ENCODE peak calls at places on chromosomes 3 and 15, in seven cellular contexts. M is stimulated activated CD4-positive, alpha-beta T cell treated with anti-CD3 and anti-CD28 coated beads, Interleukin-1b, Interleukin-23, amount 100 ng/mL, for 48 hours; J is tibial nerve; B is NCI-H774; Y is amniotic stem cell; G is LoVo; F is HTR-8/SVneo. K is an unnamed sample.

GRCh38 chr3:126348308-126348920 is 8.8 kb downstream of the KLF15 start:
- DNase-seq in M (no peak), J (no peak), B (no peak), Y (no peak), G (no peak), F (no peak), K (no peak)

GRCh38 chr15:67878647-67879293 is 38.9 kb upstream of the RNU6-1 start:
- DNase-seq in M (no peak), J (no peak), B (no peak), Y (no peak), G (no peak), F (no peak), K (no peak)

GRCh38 chr3:138114431-138114918 is 933 bp downstream of the DZIP1L start:
- DNase-seq in M (no peak), J (no peak), B (no peak), Y (no peak), G (no peak), F (peak; percentile 48), K (no peak)

GRCh38 chr3:15646924-15647511 is 45.5 kb downstream of the BTD start:
- DNase-seq in M (no peak), J (no peak), B (no peak), Y (peak; percentile 88), G (peak; percentile 38), F (peak; percentile 79), K (peak; percentile 98)

GRCh38 chr3:195873971-195874370 is 34.4 kb downstream of the TNK2 start:
- DNase-seq in M (no peak), J (no peak), B (no peak), Y (no peak), G (no peak), F (peak; percentile 31), K (no peak)

GRCh38 chr15:83848315-83849050 is 194.6 kb downstream of the ADAMTSL3 start:
- DNase-seq in M (no peak), J (no peak), B (no peak), Y (no peak), G (no peak), F (peak; percentile 48), K (peak; percentile 48)

GRCh38 chr15:43958894-43959330 is 132.1 kb downstream of the WDR76 start:
- DNase-seq in M (no peak), J (no peak), B (no peak), Y (no peak), G (no peak), F (no peak), K (no peak)

GRCh38 chr3:39528844-39529243 is 61.4 kb downstream of the MOBP start:
- DNase-seq in M (no peak), J (no peak), B (no peak), Y (no peak), G (no peak), F (no peak), K (no peak)

GRCh38 chr15:85757073-85757938 is 37.4 kb downstream of the KLHL25 start:
- DNase-seq in M (no peak), J (peak; percentile 1), B (no peak), Y (no peak), G (no peak), F (no peak), K (no peak)

GRCh38 chr15:28943611-28944230 is 57.9 kb downstream of the APBA2 start:
- DNase-seq in M (no peak), J (no peak), B (no peak), Y (no peak), G (no peak), F (no peak), K (no peak)

GRCh38 chr3:58052373-58053273 is 44.4 kb downstream of the FLNB start:
- DNase-seq in M (peak; percentile 71), J (peak; percentile 67), B (no peak), Y (peak; percentile 79), G (peak; percentile 84), F (peak; percentile 67), K (peak; percentile 47)

GRCh38 chr15:87941606-87942005 is 314.9 kb downstream of the NTRK3 start:
- DNase-seq in M (no peak), J (no peak), B (no peak), Y (no peak), G (no peak), F (no peak), K (no peak)

GRCh38 chr15:89818287-89818686 is 3.6 kb upstream of the ANPEP start:
- DNase-seq in M (no peak), J (no peak), B (no peak), Y (no peak), G (no peak), F (no peak), K (no peak)

GRCh38 chr3:164524201-164524600 is 554.1 kb downstream of the SI start:
- DNase-seq in M (no peak), J (no peak), B (no peak), Y (no peak), G (no peak), F (no peak), K (no peak)

GRCh38 chr3:140834266-140835037 is 107.2 kb upstream of the SLC25A36 start:
- DNase-seq in M (no peak), J (no peak), B (no peak), Y (no peak), G (no peak), F (no peak), K (no peak)

GRCh38 chr15:23385886-23386430 is 31.4 kb downstream of the GOLGA8S start:
- DNase-seq in M (no peak), J (no peak), B (no peak), Y (no peak), G (no peak), F (no peak), K (no peak)

GRCh38 chr15:80636675-80637074 is 58.4 kb upstream of the ABHD17C start:
- DNase-seq in M (no peak), J (no peak), B (no peak), Y (no peak), G (no peak), F (no peak), K (no peak)

GRCh38 chr15:56837281-56837680 is 81.2 kb upstream of the TCF12 start:
- DNase-seq in M (no peak), J (no peak), B (no peak), Y (no peak), G (no peak), F (peak; percentile 25), K (no peak)

GRCh38 chr3:10817506-10817905 is 1.5 kb downstream of the SLC6A11 start:
- DNase-seq in M (no peak), J (no peak), B (no peak), Y (no peak), G (no peak), F (no peak), K (no peak)

GRCh38 chr15:101540480-101541239 is 51.2 kb upstream of the PCSK6 start:
- DNase-seq in M (no peak), J (no peak), B (no peak), Y (no peak), G (no peak), F (peak; percentile 30), K (no peak)

GRCh38 chr3:63015614-63016016 is 140.4 kb upstream of the CADPS start:
- DNase-seq in M (no peak), J (no peak), B (peak; percentile 1), Y (no peak), G (no peak), F (no peak), K (no peak)

GRCh38 chr15:75025102-75025501 is 1.7 kb downstream of the PPCDC start:
- DNase-seq in M (no peak), J (no peak), B (no peak), Y (no peak), G (no peak), F (no peak), K (no peak)

GRCh38 chr3:27561591-27561990 is 77.4 kb upstream of the SLC4A7 start:
- DNase-seq in M (no peak), J (no peak), B (no peak), Y (no peak), G (no peak), F (no peak), K (no peak)

GRCh38 chr15:84983711-84984110 is 2.1 kb downstream of the PDE8A start:
- DNase-seq in M (no peak), J (no peak), B (no peak), Y (no peak), G (no peak), F (no peak), K (no peak)

GRCh38 chr15:78216276-78217229 is 17.8 kb downstream of the ACSBG1 start:
- DNase-seq in M (no peak), J (no peak), B (no peak), Y (no peak), G (peak; percentile 94), F (no peak), K (no peak)

GRCh38 chr3:190764231-190764630 is 98.3 kb downstream of the GMNC start:
- DNase-seq in M (no peak), J (no peak), B (no peak), Y (no peak), G (no peak), F (no peak), K (no peak)

GRCh38 chr15:50435772-50436171 is 11.6 kb downstream of the USP8 start:
- DNase-seq in M (no peak), J (no peak), B (no peak), Y (no peak), G (no peak), F (no peak), K (no peak)

GRCh38 chr3:24494616-24495333 is at the start of gene THRB:
- DNase-seq in M (no peak), J (peak; percentile 44), B (peak; percentile 51), Y (no peak), G (peak; percentile 72), F (no peak), K (no peak)

GRCh38 chr15:77905301-77905920 is 172.1 kb downstream of the TBC1D2B start:
- DNase-seq in M (no peak), J (no peak), B (no peak), Y (no peak), G (no peak), F (no peak), K (no peak)

GRCh38 chr3:14208977-14209394 is 30.4 kb downstream of the LSM3 start:
- DNase-seq in M (no peak), J (no peak), B (no peak), Y (no peak), G (no peak), F (no peak), K (no peak)

GRCh38 chr3:4751057-4752051 is 227.9 kb upstream of the BHLHE40 start:
- DNase-seq in M (no peak), J (no peak), B (no peak), Y (no peak), G (peak; percentile 27), F (peak; percentile 52), K (no peak)

GRCh38 chr3:173398111-173398479 is 551 bp downstream of the NLGN1 start:
- DNase-seq in M (no peak), J (no peak), B (peak; percentile 75), Y (no peak), G (no peak), F (peak; percentile 2), K (no peak)

GRCh38 chr3:141181191-141181590 is 50.4 kb upstream of the PXYLP1 start:
- DNase-seq in M (no peak), J (no peak), B (no peak), Y (no peak), G (no peak), F (no peak), K (no peak)

GRCh38 chr3:78917541-78917940 is 850.3 kb downstream of the ROBO1 start:
- DNase-seq in M (no peak), J (no peak), B (no peak), Y (no peak), G (no peak), F (no peak), K (no peak)

GRCh38 chr3:98508582-98508981 is 11.1 kb downstream of the OR5K2 start:
- DNase-seq in M (no peak), J (no peak), B (no peak), Y (no peak), G (no peak), F (no peak), K (no peak)

K was measured in SW 1271.